ENCODE peak calls at places on chromosomes 5 and 9, in ten cellular contexts. I is CD4-positive, CD25-positive, alpha-beta regulatory T cell; Y is uterus; P is dorsolateral prefrontal cortex; R is heart left ventricle; V is brain microvascular endothelial cell; T is colonic mucosa; H is lower lobe of right lung; G is breast epithelium; N is Caco-2. K is an unnamed sample. For H3K27me3, the result is how much of the 10 kb centered on the place peaks cover.

GRCh38 chr5:69033690-69034089 is 60.1 kb upstream of the SLC30A5 start:
- DNase-seq in I (no peak), Y (no peak), P (no peak), R (no peak), V (no peak), T (no peak), H (no peak), G (no peak), N (no peak), K (no peak)

GRCh38 chr5:59716029-59716428 is 177.5 kb downstream of the PDE4D start:
- DNase-seq in I (no peak), Y (no peak), P (no peak), R (no peak), V (no peak), T (no peak), H (no peak), G (no peak), N (no peak), K (no peak)

GRCh38 chr9:16866542-16866941 is 3.9 kb downstream of the BNC2 start:
- DNase-seq in I (no peak), Y (no peak), P (no peak), R (no peak), V (no peak), T (no peak), H (no peak), G (no peak), N (no peak), K (no peak)

GRCh38 chr5:14683906-14684455 is 19.5 kb downstream of the OTULIN start:
- DNase-seq in I (no peak), Y (no peak), P (no peak), R (no peak), V (no peak), T (no peak), H (no peak), G (no peak), N (no peak), K (no peak)

GRCh38 chr5:133782736-133783135 is 170.4 kb upstream of the FSTL4 start:
- DNase-seq in I (no peak), Y (no peak), P (no peak), R (no peak), V (no peak), T (no peak), H (no peak), G (no peak), N (no peak), K (no peak)

GRCh38 chr9:126532019-126532462 is 81.7 kb upstream of the LMX1B start:
- DNase-seq in I (no peak), Y (no peak), P (no peak), R (peak), V (no peak), T (no peak), H (peak), G (no peak), N (no peak), K (no peak)

GRCh38 chr9:36813149-36813548 is 220.9 kb downstream of the PAX5 start:
- DNase-seq in I (no peak), Y (no peak), P (no peak), R (no peak), V (no peak), T (no peak), H (no peak), G (no peak), N (no peak), K (no peak)

GRCh38 chr9:134552349-134552990 is 89.1 kb upstream of the COL5A1 start:
- DNase-seq in I (no peak), Y (no peak), P (no peak), R (peak), V (no peak), T (no peak), H (peak), G (no peak), N (no peak), K (no peak)

GRCh38 chr5:132425975-132426524 is 56.5 kb downstream of the SLC22A5 start:
- DNase-seq in I (no peak), Y (no peak), P (no peak), R (no peak), V (no peak), T (no peak), H (no peak), G (no peak), N (no peak), K (no peak)

GRCh38 chr5:66306105-66306843 is 162.2 kb downstream of the SREK1 start:
- DNase-seq in I (peak), Y (peak), P (peak), R (peak), V (peak), T (peak), H (no peak), G (peak), N (peak), K (peak)

GRCh38 chr5:150663936-150664335 is 2.9 kb downstream of the MYOZ3 start:
- DNase-seq in I (no peak), Y (no peak), P (no peak), R (no peak), V (no peak), T (no peak), H (no peak), G (no peak), N (no peak), K (no peak)

GRCh38 chr9:109476781-109477268 is 21.3 kb downstream of the PTPN3 start:
- DNase-seq in I (no peak), Y (no peak), P (no peak), R (no peak), V (no peak), T (peak), H (no peak), G (no peak), N (no peak), K (peak)

GRCh38 chr9:107684224-107684623 is 194.7 kb upstream of the KLF4 start:
- DNase-seq in I (no peak), Y (no peak), P (no peak), R (no peak), V (peak), T (no peak), H (no peak), G (no peak), N (no peak), K (no peak)

GRCh38 chr9:34555435-34556230 is 32.8 kb upstream of the ENHO start:
- DNase-seq in I (no peak), Y (no peak), P (no peak), R (no peak), V (no peak), T (no peak), H (no peak), G (no peak), N (no peak), K (no peak)

GRCh38 chr9:14136646-14137370 is 177.1 kb downstream of the NFIB start:
- DNase-seq in I (no peak), Y (no peak), P (no peak), R (no peak), V (no peak), T (no peak), H (no peak), G (no peak), N (no peak), K (no peak)

GRCh38 chr9:22469928-22470544 is 23.4 kb downstream of the DMRTA1 start:
- DNase-seq in I (peak), Y (no peak), P (no peak), R (no peak), V (peak), T (peak), H (no peak), G (no peak), N (peak), K (peak)

GRCh38 chr5:685262-686171 is 7.6 kb downstream of the TPPP start:
- DNase-seq in I (no peak), Y (peak), P (no peak), R (no peak), V (no peak), T (no peak), H (no peak), G (no peak), N (no peak), K (no peak)

GRCh38 chr5:135135530-135136201 is 101.6 kb upstream of the PITX1 start:
- DNase-seq in I (no peak), Y (no peak), P (no peak), R (peak), V (peak), T (peak), H (peak), G (no peak), N (no peak), K (peak)

GRCh38 chr9:14380061-14380836 is 66.3 kb upstream of the NFIB start:
- DNase-seq in I (no peak), Y (no peak), P (no peak), R (no peak), V (no peak), T (no peak), H (no peak), G (no peak), N (no peak), K (no peak)

GRCh38 chr5:122153230-122153629 is 23.9 kb downstream of the ZNF474 start:
- DNase-seq in I (no peak), Y (no peak), P (no peak), R (no peak), V (no peak), T (no peak), H (no peak), G (no peak), N (no peak), K (no peak)

GRCh38 chr5:926416-927171 is 33.9 kb downstream of the TRIP13 start:
- DNase-seq in I (no peak), Y (peak), P (no peak), R (peak), V (no peak), T (no peak), H (no peak), G (no peak), N (no peak), K (no peak)

GRCh38 chr5:145495741-145496140 is 339.4 kb downstream of the PRELID2 start:
- DNase-seq in I (no peak), Y (no peak), P (no peak), R (no peak), V (peak), T (no peak), H (no peak), G (no peak), N (no peak), K (no peak)

GRCh38 chr5:149765932-149766331 is 35.8 kb downstream of the PPARGC1B start:
- DNase-seq in I (peak), Y (no peak), P (no peak), R (no peak), V (no peak), T (no peak), H (no peak), G (no peak), N (no peak), K (no peak)

GRCh38 chr5:322281-322941 is 897 bp downstream of the AHRR start:
- DNase-seq in I (peak), Y (no peak), P (no peak), R (no peak), V (no peak), T (no peak), H (no peak), G (no peak), N (no peak), K (no peak)

GRCh38 chr9:35341585-35341984 is 148.3 kb upstream of the RUSC2 start:
- DNase-seq in I (no peak), Y (peak), P (peak), R (peak), V (peak), T (no peak), H (peak), G (no peak), N (no peak), K (no peak)

GRCh38 chr5:26492835-26493459 is 545.4 kb downstream of the CDH9 start:
- DNase-seq in I (no peak), Y (no peak), P (no peak), R (no peak), V (no peak), T (no peak), H (no peak), G (no peak), N (peak), K (no peak)

GRCh38 chr5:109853362-109853761 is 163.6 kb downstream of the MAN2A1 start:
- DNase-seq in I (no peak), Y (no peak), P (no peak), R (no peak), V (no peak), T (no peak), H (no peak), G (no peak), N (no peak), K (no peak)

GRCh38 chr5:95244479-95244878 is 40.4 kb downstream of the MCTP1 start:
- DNase-seq in I (no peak), Y (no peak), P (no peak), R (no peak), V (no peak), T (no peak), H (no peak), G (no peak), N (no peak), K (no peak)

GRCh38 chr5:125198270-125198974 is 452.0 kb upstream of the ZNF608 start:
- DNase-seq in I (no peak), Y (peak), P (peak), R (peak), V (peak), T (peak), H (peak), G (peak), N (no peak), K (peak)

GRCh38 chr5:79077680-79078365 is 8.3 kb downstream of the BHMT2 start:
- DNase-seq in I (no peak), Y (no peak), P (no peak), R (no peak), V (no peak), T (no peak), H (no peak), G (no peak), N (no peak), K (no peak)

GRCh38 chr9:21833090-21833801 is 30.8 kb downstream of the MTAP start:
- DNase-seq in I (no peak), Y (no peak), P (no peak), R (no peak), V (no peak), T (no peak), H (no peak), G (no peak), N (no peak), K (no peak)

GRCh38 chr9:126173401-126173800 is 153.2 kb upstream of the MVB12B start:
- DNase-seq in I (no peak), Y (no peak), P (no peak), R (no peak), V (no peak), T (no peak), H (no peak), G (no peak), N (no peak), K (no peak)

GRCh38 chr5:122110990-122111389 is 18.4 kb upstream of the ZNF474 start:
- DNase-seq in I (no peak), Y (no peak), P (no peak), R (no peak), V (no peak), T (no peak), H (no peak), G (no peak), N (no peak), K (no peak)

GRCh38 chr9:71637433-71637832 is 130.9 kb downstream of the CEMIP2 start:
- DNase-seq in I (no peak), Y (no peak), P (no peak), R (no peak), V (no peak), T (no peak), H (no peak), G (no peak), N (no peak), K (no peak)

GRCh38 chr5:75203604-75204003 is 33.1 kb downstream of the ANKRD31 start:
- DNase-seq in I (no peak), Y (no peak), P (no peak), R (no peak), V (no peak), T (no peak), H (no peak), G (no peak), N (no peak), K (no peak)
- H3K27me3 ChIP-seq in I (under half), Y (under half), P (under half), R (under half), V (under half), T (under half), H (under half), G (under half), N (under half), K (under half)

DNA sequence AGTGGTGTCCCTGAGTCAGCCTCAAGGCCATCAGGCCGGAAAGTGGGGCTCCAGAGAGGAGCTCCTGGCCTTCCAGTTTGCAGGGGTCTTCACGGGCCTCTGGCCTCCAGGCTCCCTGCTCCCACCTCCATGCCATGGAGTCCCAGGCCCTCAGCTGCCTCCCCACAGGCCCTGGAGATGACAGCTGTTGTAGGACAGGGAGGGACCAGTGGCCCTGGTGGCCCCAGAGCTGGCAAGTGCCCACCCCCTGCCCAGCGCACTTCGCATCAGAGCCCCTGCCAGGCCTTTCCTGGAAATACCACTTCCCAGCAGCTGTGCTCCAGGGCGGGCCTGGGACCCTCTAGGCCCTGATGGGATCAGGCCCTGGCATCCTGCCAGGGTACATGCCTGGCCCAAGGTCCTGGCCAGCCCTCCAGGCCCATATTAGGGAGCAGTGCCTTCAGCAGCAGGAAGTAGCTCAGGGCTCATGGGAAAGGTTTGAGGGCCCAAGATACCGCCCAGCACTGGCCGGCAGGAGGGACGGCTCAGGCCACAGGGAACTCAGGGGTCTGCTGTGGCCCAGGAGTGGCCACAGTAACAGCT is 2.5 kb downstream of the KCNT1 start:
- DNase-seq in I (no peak), Y (no peak), P (no peak), R (peak), V (no peak), T (no peak), H (no peak), G (no peak), N (no peak), K (no peak)
- H3K27me3 ChIP-seq in I (under half), Y (under half), P (under half), R (under half), V (under half), T (under half), H (half or more), G (half or more), N (under half), K (half or more)

GRCh38 chr5:174750720-174751119 is 26.3 kb downstream of the MSX2 start:
- DNase-seq in I (no peak), Y (no peak), P (no peak), R (no peak), V (peak), T (no peak), H (no peak), G (no peak), N (no peak), K (no peak)
- H3K27me3 ChIP-seq in I (under half), Y (under half), P (half or more), R (half or more), V (under half), T (under half), H (half or more), G (under half), N (under half), K (half or more)

GRCh38 chr9:131545003-131545785 is at the start of gene PRRT1B:
- DNase-seq in I (no peak), Y (no peak), P (no peak), R (no peak), V (no peak), T (peak), H (peak), G (no peak), N (peak), K (peak)

GRCh38 chr9:131552030-131552429 is 6.7 kb downstream of the PRRT1B start:
- DNase-seq in I (no peak), Y (no peak), P (no peak), R (no peak), V (no peak), T (no peak), H (no peak), G (no peak), N (no peak), K (no peak)

GRCh38 chr9:131545786-131546335 is 538 bp downstream of the PRRT1B start:
- DNase-seq in I (no peak), Y (no peak), P (no peak), R (no peak), V (no peak), T (peak), H (no peak), G (no peak), N (peak), K (no peak)

GRCh38 chr9:131543141-131543540 is 2.2 kb upstream of the PRRT1B start:
- DNase-seq in I (no peak), Y (no peak), P (no peak), R (no peak), V (no peak), T (no peak), H (no peak), G (no peak), N (no peak), K (no peak)

GRCh38 chr9:131546336-131547084 is 1.2 kb downstream of the PRRT1B start:
- DNase-seq in I (no peak), Y (no peak), P (no peak), R (no peak), V (no peak), T (peak), H (no peak), G (no peak), N (peak), K (no peak)
- H3K27me3 ChIP-seq in I (under half), Y (under half), P (half or more), R (under half), V (under half), T (under half), H (under half), G (under half), N (under half), K (under half)

GRCh38 chr5:141758316-141758965 is 76.4 kb upstream of the ARAP3 start:
- DNase-seq in I (no peak), Y (no peak), P (no peak), R (no peak), V (no peak), T (no peak), H (no peak), G (no peak), N (peak), K (no peak)
- H3K27me3 ChIP-seq in I (under half), Y (under half), P (under half), R (under half), V (under half), T (under half), H (under half), G (under half), N (under half), K (under half)

DNA sequence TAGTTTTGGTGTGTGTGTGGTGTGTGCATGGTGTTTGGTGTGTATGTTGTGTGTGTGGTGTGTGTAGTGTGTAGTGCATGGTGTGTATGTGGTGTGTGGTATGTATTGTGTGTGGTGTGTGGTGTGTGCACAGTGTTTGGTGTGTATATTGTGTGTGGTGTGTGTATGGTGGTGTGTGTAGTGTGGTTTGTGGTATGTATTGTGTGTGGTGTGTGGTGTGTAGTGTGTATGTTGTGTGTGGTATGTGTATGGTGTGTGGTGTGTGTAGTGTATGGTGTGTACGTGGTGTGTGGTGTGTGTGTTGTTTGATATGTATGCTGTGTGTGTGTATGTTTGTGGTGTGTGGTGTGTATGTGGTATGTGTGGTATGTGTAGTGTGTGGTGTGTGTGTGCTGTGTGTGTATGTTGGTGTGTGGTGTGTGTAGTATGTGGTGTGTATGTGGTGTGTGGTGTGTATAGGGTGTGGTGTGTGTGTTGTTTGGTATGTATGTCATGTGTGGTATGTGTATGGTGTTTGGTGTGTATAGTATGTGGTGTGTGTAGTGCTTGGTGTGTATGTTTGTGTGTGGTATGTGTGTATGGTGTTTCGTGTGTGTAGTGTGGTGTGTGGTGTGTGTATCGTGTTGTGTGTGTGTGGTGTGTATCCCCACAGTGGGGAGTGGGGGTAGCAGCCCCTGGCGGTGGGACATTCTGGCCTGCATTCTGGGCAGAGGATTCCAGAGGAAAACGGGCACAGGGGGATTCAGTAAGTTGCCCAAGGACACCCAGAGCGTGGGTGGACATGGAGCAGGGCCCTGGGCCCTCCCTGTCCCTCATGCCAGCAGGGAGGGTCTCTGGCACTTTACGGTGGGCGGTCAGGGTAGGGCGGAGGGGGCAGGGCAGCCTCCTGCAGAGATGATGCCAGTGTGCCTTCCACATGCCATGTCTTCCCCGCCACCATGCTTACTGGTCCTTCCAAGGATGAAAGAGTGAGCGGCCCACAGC is 79.7 kb downstream of the HMCN2 start:
- DNase-seq in I (no peak), Y (no peak), P (no peak), R (peak), V (no peak), T (no peak), H (no peak), G (no peak), N (no peak), K (no peak)
- H3K27me3 ChIP-seq in I (under half), Y (under half), P (under half), R (under half), V (under half), T (under half), H (under half), G (under half), N (under half), K (under half)

K was measured in transverse colon.